ENCODE peak calls at places on chromosome 17, in six cellular contexts. S, O, J, N, E and D are unnamed samples.
A peak's percentile ranks its signal among the peaks of the same experiment; 100 is the strongest.

GRCh38 chr17:3039748-3040147 is 23.7 kb downstream of the OR1D5 start:
- DNase-seq in S (peak; percentile 26), N (no peak), O (no peak), J (no peak), E (peak; percentile 61), D (no peak)

GRCh38 chr17:43897827-43898226 is 9.5 kb downstream of the MPP2 start:
- DNase-seq in E (no peak), N (no peak), O (no peak), S (no peak), J (no peak), D (peak; percentile 60)

GRCh38 chr17:65314212-65314611 is 177.0 kb downstream of the RGS9 start:
- DNase-seq in S (no peak), O (no peak), N (no peak), E (no peak), J (no peak), D (no peak)

GRCh38 chr17:40461774-40462342 is 18.6 kb downstream of the IGFBP4 start:
- DNase-seq in S (no peak), N (no peak), O (no peak), J (no peak), E (peak; percentile 48), D (no peak)

GRCh38 chr17:76466775-76467130 is 650 bp upstream of the AANAT start:
- DNase-seq in S (no peak), E (no peak), J (no peak), O (no peak), N (no peak), D (no peak)

GRCh38 chr17:40058865-40059264 is 3.9 kb upstream of the THRA start:
- DNase-seq in J (no peak), N (no peak), S (no peak), O (no peak), E (no peak), D (no peak)

GRCh38 chr17:53227514-53227913 is 595.2 kb upstream of the KIF2B start:
- DNase-seq in J (no peak), E (no peak), N (no peak), S (no peak), O (no peak), D (no peak)

GRCh38 chr17:33292184-33292980 is 713 bp downstream of the ASIC2 start:
- DNase-seq in J (peak; percentile 77), O (peak; percentile 53), N (no peak), S (peak; percentile 20), E (peak; percentile 37), D (peak; percentile 50)

GRCh38 chr17:33234930-33235685 is 58.0 kb downstream of the ASIC2 start:
- DNase-seq in E (peak; percentile 95), N (no peak), J (no peak), O (peak; percentile 79), S (peak; percentile 97), D (peak; percentile 97)

GRCh38 chr17:6475411-6475810 is 31.2 kb downstream of the PIMREG start:
- DNase-seq in S (peak; percentile 17), E (no peak), J (no peak), N (no peak), O (no peak), D (peak; percentile 11)

GRCh38 chr17:43935204-43935925 is 6.9 kb downstream of the PPY start:
- DNase-seq in J (no peak), E (no peak), O (no peak), N (no peak), S (no peak), D (no peak)

GRCh38 chr17:1928976-1929375 is 96.2 kb downstream of the RTN4RL1 start:
- DNase-seq in N (no peak), E (no peak), O (no peak), S (no peak), J (no peak), D (no peak)

GRCh38 chr17:38601539-38602351 is 4.0 kb downstream of the SRCIN1 start:
- DNase-seq in S (no peak), N (no peak), O (peak; percentile 47), E (no peak), J (peak; percentile 85), D (no peak)

GRCh38 chr17:72407336-72408121 is 286.7 kb downstream of the SOX9 start:
- DNase-seq in J (peak; percentile 66), S (peak; percentile 99), E (peak; percentile 96), N (peak; percentile 41), O (peak; percentile 99), D (peak; percentile 98)

GRCh38 chr17:44653954-44654353 is 2.3 kb upstream of the MEIOC start:
- DNase-seq in J (no peak), O (no peak), E (no peak), N (no peak), S (no peak), D (no peak)

GRCh38 chr17:13626703-13627102 is 25.0 kb upstream of the HS3ST3A1 start:
- DNase-seq in J (no peak), S (peak; percentile 91), O (peak; percentile 15), N (no peak), E (peak; percentile 81), D (peak; percentile 58)

GRCh38 chr17:17411692-17412091 is 65.1 kb upstream of the MED9 start:
- DNase-seq in E (no peak), J (no peak), O (no peak), N (no peak), S (no peak), D (peak; percentile 44)

GRCh38 chr17:73401911-73402310 is 90.1 kb upstream of the CDC42EP4 start:
- DNase-seq in J (peak; percentile 86), E (peak; percentile 6), O (no peak), S (peak; percentile 7), N (peak; percentile 46), D (no peak)

GRCh38 chr17:55295411-55296170 is 30.8 kb downstream of the HLF start:
- DNase-seq in J (peak; percentile 79), O (peak; percentile 90), S (peak; percentile 43), E (peak; percentile 57), N (peak; percentile 46), D (peak; percentile 51)

GRCh38 chr17:561118-561517 is 153.5 kb downstream of the VPS53 start:
- DNase-seq in N (no peak), E (peak; percentile 37), S (peak; percentile 85), J (no peak), O (no peak), D (peak; percentile 61)

GRCh38 chr17:63136381-63137012 is 170.5 kb downstream of the TANC2 start:
- DNase-seq in J (no peak), O (no peak), N (no peak), E (no peak), S (no peak), D (no peak)

GRCh38 chr17:54944796-54945195 is 23.7 kb downstream of the COX11 start:
- DNase-seq in S (peak; percentile 12), O (no peak), E (no peak), J (no peak), N (no peak), D (no peak)

GRCh38 chr17:41917192-41917591 is 1.6 kb downstream of the ACLY start:
- DNase-seq in N (no peak), O (no peak), S (peak; percentile 59), J (no peak), E (peak; percentile 61), D (peak; percentile 62)

GRCh38 chr17:37490638-37491614 is 1.2 kb downstream of the DUSP14 start:
- DNase-seq in S (peak; percentile 93), N (peak; percentile 17), O (peak; percentile 90), J (peak; percentile 81), E (peak; percentile 84), D (peak; percentile 91)

GRCh38 chr17:17511293-17511741 is 15.1 kb upstream of the RASD1 start:
- DNase-seq in E (no peak), O (no peak), J (no peak), S (no peak), N (no peak), D (no peak)

GRCh38 chr17:67217446-67217845 is 27.6 kb downstream of the HELZ start:
- DNase-seq in N (no peak), O (no peak), J (no peak), E (no peak), S (no peak), D (no peak)

GRCh38 chr17:42334667-42335066 is 46.4 kb downstream of the STAT5A start:
- DNase-seq in J (no peak), S (no peak), O (no peak), N (no peak), E (no peak), D (no peak)

GRCh38 chr17:46823657-46824056 is 5.2 kb upstream of the WNT3 start:
- DNase-seq in O (no peak), E (no peak), N (no peak), J (no peak), S (no peak), D (no peak)
- H3K27ac ChIP-seq in O (no peak overlapping the region), E (no peak overlapping the region), N (no peak overlapping the region), J (no peak overlapping the region), S (no peak overlapping the region), D (no peak overlapping the region)

GRCh38 chr17:50176559-50177471 is 11.0 kb downstream of the SGCA start:
- DNase-seq in N (no peak), O (no peak), E (no peak), S (no peak), J (no peak), D (no peak)

GRCh38 chr17:50175035-50175788 is 9.4 kb downstream of the SGCA start:
- DNase-seq in S (peak; percentile 56), J (no peak), N (no peak), E (no peak), O (no peak), D (no peak)

GRCh38 chr17:50180066-50180465 is 14.3 kb downstream of the SGCA start:
- DNase-seq in J (no peak), S (no peak), O (no peak), E (no peak), N (no peak), D (no peak)

GRCh38 chr17:50177983-50178834 is 12.4 kb downstream of the SGCA start:
- DNase-seq in E (peak; percentile 97), J (peak; percentile 88), O (peak; percentile 98), S (peak; percentile 99), N (peak; percentile 73), D (peak; percentile 99)

GRCh38 chr17:50177476-50177875 is 11.7 kb downstream of the SGCA start:
- DNase-seq in S (no peak), J (no peak), O (no peak), N (no peak), E (no peak), D (peak; percentile 32)
- H3K4me2 ChIP-seq in S (peak overlapping the region; percentile 18), J (no peak overlapping the region), O (peak overlapping the region; percentile 71), N (no peak overlapping the region), E (no peak overlapping the region), D (peak overlapping the region; percentile 75)

GRCh38 chr17:80854220-80854619 is 137.4 kb upstream of the CHMP6 start:
- DNase-seq in S (no peak), O (no peak), N (no peak), E (no peak), J (no peak), D (no peak)
- H3K4me1 ChIP-seq in S (peaks cover 44% of the 10 kb centered on the region), O (peaks cover 40% of the 10 kb centered on the region), N (no peaks in the 10 kb centered on the region), E (peaks cover 26% of the 10 kb centered on the region), J (no peaks in the 10 kb centered on the region), D (peaks cover 52% of the 10 kb centered on the region)

GRCh38 chr17:78935419-78936323 is 10.5 kb upstream of the TIMP2 start:
- DNase-seq in O (peak; percentile 84), S (peak; percentile 99), E (peak; percentile 99), N (no peak), J (peak; percentile 29), D (no peak)
- H3K27ac ChIP-seq in O (peak overlapping the region; percentile 91), S (peak overlapping the region; percentile 78), E (peak overlapping the region; percentile 98), N (no peak overlapping the region), J (no peak overlapping the region), D (no peak overlapping the region)

GRCh38 chr17:81309859-81310839 is 15.0 kb upstream of the SLC38A10 start:
- DNase-seq in S (no peak), J (no peak), O (no peak), E (no peak), N (no peak), D (no peak)
- H3K4me2 ChIP-seq in S (no peak overlapping the region), J (no peak overlapping the region), O (peak overlapping the region; percentile 87), E (no peak overlapping the region), N (peak overlapping the region; percentile 58), D (peak overlapping the region; percentile 21)